ENCODE peak calls at places on chromosomes 12 and 14, in eight cellular contexts. J is tibial nerve, Z is ovary, U is uterus, N is upper lobe of left lung, F is right lobe of liver, E is GM12892, D is testis. K is an unnamed sample.
A peak's percentile ranks its signal among the peaks of the same experiment; 100 is the strongest.

GRCh38 chr12:68106160-68106559 is 53.4 kb downstream of the IFNG start:
- DNase-seq in D (no peak), F (no peak), E (no peak), Z (no peak), N (no peak), J (no peak), U (no peak), K (no peak)

GRCh38 chr14:101254805-101255764 is 306.2 kb upstream of the DIO3 start:
- DNase-seq in J (no peak), F (no peak), N (no peak), U (no peak), E (no peak), D (peak; percentile 84), Z (peak; percentile 74), K (no peak)

GRCh38 chr14:57068511-57068910 is 200.2 kb downstream of the EXOC5 start:
- DNase-seq in D (no peak), N (no peak), U (no peak), E (no peak), J (no peak), F (no peak), Z (no peak), K (no peak)

GRCh38 chr12:122081697-122082221 is 3.2 kb downstream of the MLXIP start:
- DNase-seq in F (peak; percentile 58), U (peak; percentile 61), Z (peak; percentile 80), D (peak; percentile 55), N (peak; percentile 62), E (no peak), J (no peak), K (peak; percentile 34)

GRCh38 chr14:23071975-23072539 is 14.7 kb upstream of the CDH24 start:
- DNase-seq in D (no peak), F (no peak), Z (peak; percentile 28), E (no peak), U (no peak), N (peak; percentile 21), J (no peak), K (no peak)

GRCh38 chr12:7066596-7066995 is 6.1 kb downstream of the C1S start:
- DNase-seq in E (no peak), F (no peak), Z (no peak), J (no peak), D (no peak), N (no peak), U (no peak), K (no peak)

GRCh38 chr12:114403044-114403689 is 2.8 kb downstream of the TBX5 start:
- DNase-seq in Z (no peak), J (no peak), U (no peak), N (no peak), E (no peak), D (no peak), F (no peak), K (no peak)

GRCh38 chr14:94888108-94888507 is 118.2 kb upstream of the GSC start:
- DNase-seq in J (no peak), N (no peak), E (no peak), Z (no peak), D (peak; percentile 32), F (no peak), U (no peak), K (no peak)

GRCh38 chr12:6169107-6169440 is 31.1 kb upstream of the CD9 start:
- DNase-seq in F (no peak), U (no peak), Z (peak; percentile 19), D (no peak), J (no peak), N (no peak), E (no peak), K (no peak)

GRCh38 chr12:12387521-12387920 is 30.6 kb downstream of the BORCS5 start:
- DNase-seq in Z (no peak), J (no peak), E (no peak), D (no peak), U (no peak), F (no peak), N (no peak), K (no peak)

GRCh38 chr14:103231376-103232019 is 102.5 kb upstream of the EIF5 start:
- DNase-seq in E (no peak), D (no peak), Z (no peak), U (no peak), N (no peak), F (no peak), J (no peak), K (no peak)

GRCh38 chr12:48118491-48118890 is 673 bp upstream of the PFKM start:
- DNase-seq in E (no peak), Z (no peak), F (no peak), U (no peak), J (no peak), N (no peak), D (no peak), K (no peak)

GRCh38 chr14:100586153-100586519 is 1.1 kb downstream of the BEGAIN start:
- DNase-seq in J (no peak), E (no peak), Z (peak; percentile 29), N (no peak), D (no peak), U (no peak), F (peak; percentile 50), K (no peak)

GRCh38 chr14:106811167-106811566 is 1284.8 kb downstream of the TMEM121 start:
- DNase-seq in E (no peak), N (no peak), J (no peak), Z (no peak), F (no peak), U (no peak), D (no peak), K (no peak)
- TF ChIP-seq POLR2A in E (no peak), N (no peak), J (no peak), Z (no peak), F (no peak), U (no peak), D (no peak), K (no peak)

DNA sequence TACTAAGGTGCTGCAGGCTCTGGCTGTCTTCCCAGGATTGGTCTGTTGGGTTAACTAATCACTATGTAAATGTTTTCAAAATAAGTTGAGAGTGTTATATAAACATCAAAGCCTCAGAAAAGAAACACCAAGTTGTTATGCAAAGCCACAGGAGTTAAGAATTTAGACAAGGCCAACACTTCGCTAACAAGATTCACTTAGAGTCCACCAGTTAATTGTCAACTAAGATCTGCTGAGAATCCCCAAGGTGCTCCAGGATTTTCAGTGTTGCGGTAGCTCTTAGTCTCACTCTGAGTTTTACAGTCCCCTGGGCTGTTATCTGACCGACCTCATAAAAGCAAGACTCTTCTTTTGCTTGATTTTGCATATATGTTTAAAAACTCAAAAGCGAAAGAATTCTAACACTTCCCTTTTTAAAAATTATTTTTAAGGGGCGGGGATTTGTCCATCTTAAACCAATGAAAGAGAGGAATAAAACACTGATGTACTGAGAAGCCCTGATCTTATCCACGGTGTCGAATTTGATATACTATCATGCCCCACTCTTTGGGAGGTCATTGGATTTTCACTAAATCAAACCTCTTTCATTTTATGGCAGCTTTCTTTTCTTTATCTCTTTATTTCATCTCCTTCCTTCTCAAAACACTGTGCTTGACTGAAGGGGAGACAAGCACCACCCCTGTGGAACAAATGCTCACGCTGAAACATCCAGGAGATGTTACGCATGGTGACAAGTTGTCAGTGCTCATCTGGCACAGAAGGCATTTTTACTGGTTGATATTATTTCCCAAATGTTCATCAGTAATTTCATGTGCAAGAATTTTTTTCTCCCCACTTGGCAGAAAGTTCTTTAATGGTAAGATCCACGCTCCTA is 7.0 kb downstream of the NIN start:
- DNase-seq in N (no peak), D (no peak), F (no peak), J (no peak), U (no peak), E (no peak), Z (no peak), K (no peak)
- TF ChIP-seq POLR2A in N (no peak), D (no peak), F (no peak), J (no peak), U (no peak), E (no peak), Z (no peak), K (no peak)

GRCh38 chr12:100576311-100577036 is 3.0 kb downstream of the GAS2L3 start:
- DNase-seq in U (no peak), E (no peak), D (no peak), N (no peak), F (no peak), Z (no peak), J (no peak), K (peak; percentile 29)

GRCh38 chr12:100573168-100573498 is 351 bp upstream of the GAS2L3 start:
- DNase-seq in F (no peak), J (no peak), U (no peak), N (no peak), D (no peak), Z (no peak), E (no peak), K (no peak)

GRCh38 chr12:100572184-100572583 is 1.3 kb upstream of the GAS2L3 start:
- DNase-seq in D (no peak), N (no peak), J (no peak), Z (no peak), E (no peak), F (no peak), U (no peak), K (no peak)

GRCh38 chr12:100574262-100575074 is 984 bp downstream of the GAS2L3 start:
- DNase-seq in E (no peak), Z (no peak), F (no peak), U (no peak), J (no peak), D (no peak), N (no peak), K (no peak)

GRCh38 chr12:100573499-100574261 is at the start of gene GAS2L3:
- DNase-seq in J (peak; percentile 89), N (peak; percentile 93), F (peak; percentile 93), D (peak; percentile 95), E (peak; percentile 66), Z (peak; percentile 91), U (peak; percentile 75), K (peak; percentile 82)
- TF ChIP-seq POLR2A in J (peak; percentile 89), N (peak; percentile 87), F (peak; percentile 88), D (no peak), E (no peak), Z (peak; percentile 42), U (peak; percentile 43), K (peak; percentile 70)

GRCh38 chr12:115943630-115944391 is 333.7 kb downstream of the MED13L start:
- DNase-seq in N (no peak), J (no peak), F (peak; percentile 90), U (no peak), E (no peak), D (no peak), Z (no peak), K (no peak)

GRCh38 chr12:115943310-115943629 is 334.2 kb downstream of the MED13L start:
- DNase-seq in F (no peak), U (no peak), D (no peak), Z (no peak), E (no peak), J (no peak), N (no peak), K (no peak)

GRCh38 chr12:115946092-115946491 is 331.4 kb downstream of the MED13L start:
- DNase-seq in F (no peak), N (no peak), D (no peak), E (no peak), U (no peak), J (no peak), Z (no peak), K (no peak)

GRCh38 chr12:115944851-115945496 is 332.5 kb downstream of the MED13L start:
- DNase-seq in J (no peak), Z (no peak), E (no peak), D (peak; percentile 36), N (no peak), U (no peak), F (peak; percentile 68), K (no peak)

DNA sequence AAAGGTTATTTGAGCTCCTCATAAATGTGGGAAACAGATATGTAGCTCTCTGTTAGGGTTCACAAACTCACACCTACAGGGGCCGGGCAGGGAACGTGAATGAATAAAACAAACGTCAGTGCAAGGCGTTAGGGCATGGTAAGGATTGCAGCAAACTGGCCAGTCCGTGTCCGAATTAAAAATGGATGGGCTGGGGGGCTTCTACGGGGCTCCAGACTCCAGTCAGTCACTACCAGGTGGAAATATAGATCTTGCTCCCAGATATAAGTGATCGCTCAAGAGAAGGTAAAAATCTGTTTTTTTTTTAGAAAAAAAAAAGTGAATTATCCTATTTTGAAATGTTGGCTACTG is 333.1 kb downstream of the MED13L start:
- DNase-seq in Z (no peak), J (no peak), F (no peak), U (no peak), D (no peak), E (no peak), N (no peak), K (no peak)
- TF ChIP-seq POLR2A in Z (no peak), J (no peak), F (no peak), U (no peak), D (no peak), E (no peak), N (no peak), K (no peak)

K was measured in H54.